ENCODE peak calls at places on chromosomes 13 and 19, in seven cellular contexts. N, L, P, B, C, V and A are unnamed samples.

GRCh38 chr19:17107546-17108452 is 32.2 kb downstream of the MYO9B start:
- DNase-seq in N (peak; percentile 84), L (no peak), P (peak; percentile 50), B (no peak), C (peak; percentile 95), V (peak; percentile 26), A (no peak)

GRCh38 chr19:18674616-18675015 is 8.9 kb upstream of the CRTC1 start:
- DNase-seq in N (peak; percentile 78), L (no peak), P (peak; percentile 57), B (no peak), C (no peak), V (no peak), A (no peak)

GRCh38 chr19:28426902-28427232 is 786.1 kb downstream of the UQCRFS1 start:
- DNase-seq in N (no peak), L (no peak), P (no peak), B (no peak), C (no peak), V (no peak), A (no peak)

GRCh38 chr19:49119411-49120324 is at the start of gene PPFIA3:
- DNase-seq in N (peak; percentile 77), L (no peak), P (peak; percentile 34), B (peak; percentile 79), C (no peak), V (peak; percentile 38), A (no peak)

GRCh38 chr13:41678320-41678719 is 221.0 kb downstream of the RGCC start:
- DNase-seq in N (no peak), L (no peak), P (no peak), B (no peak), C (peak; percentile 34), V (no peak), A (no peak)

GRCh38 chr19:5609881-5610280 is 12.7 kb downstream of the SAFB2 start:
- DNase-seq in N (no peak), L (no peak), P (no peak), B (no peak), C (no peak), V (no peak), A (no peak)

GRCh38 chr13:102317593-102317992 is 84.3 kb downstream of the FGF14 start:
- DNase-seq in N (peak; percentile 90), L (no peak), P (no peak), B (no peak), C (no peak), V (no peak), A (no peak)

GRCh38 chr13:36212789-36213188 is 1.6 kb downstream of the SOHLH2 start:
- DNase-seq in N (no peak), L (no peak), P (no peak), B (no peak), C (no peak), V (no peak), A (no peak)

GRCh38 chr19:10809693-10810285 is 26.2 kb downstream of the TMED1 start:
- DNase-seq in N (no peak), L (no peak), P (no peak), B (no peak), C (no peak), V (no peak), A (no peak)

GRCh38 chr13:105984236-105984635 is 551.2 kb downstream of the EFNB2 start:
- DNase-seq in N (no peak), L (no peak), P (no peak), B (no peak), C (no peak), V (no peak), A (no peak)

GRCh38 chr13:46126552-46127171 is 21.8 kb upstream of the CPB2 start:
- DNase-seq in N (peak; percentile 56), L (peak; percentile 60), P (peak; percentile 86), B (peak; percentile 85), C (peak; percentile 20), V (peak; percentile 68), A (peak; percentile 47)

GRCh38 chr13:62556973-62557372 is 1141.3 kb upstream of the PCDH20 start:
- DNase-seq in N (no peak), L (no peak), P (no peak), B (no peak), C (no peak), V (no peak), A (no peak)